ENCODE peak calls at places on chromosomes 2 and 18, in nine cellular contexts. One of them, this sample, is unnamed.

GRCh38 chr18:34695300-34695699 is 14.8 kb upstream of the DTNA start:
- DNase-seq in left lung: no peak
- DNase-seq in ovary: no peak
- DNase-seq in CD8-positive, alpha-beta T cell: no peak
- DNase-seq in stomach: no peak
- DNase-seq in esophagus squamous epithelium: no peak
- DNase-seq in H9: no peak
- DNase-seq in cardiac muscle cell: peak; percentile 19
- DNase-seq in IMR-90: no peak
- DNase-seq in this sample: no peak

GRCh38 chr2:23488584-23488983 is 103.6 kb downstream of the KLHL29 start:
- DNase-seq in CD8-positive, alpha-beta T cell: no peak
- DNase-seq in IMR-90: no peak
- DNase-seq in H9: no peak
- DNase-seq in left lung: no peak
- DNase-seq in stomach: no peak
- DNase-seq in cardiac muscle cell: no peak
- DNase-seq in ovary: no peak
- DNase-seq in esophagus squamous epithelium: no peak
- DNase-seq in this sample: no peak

GRCh38 chr2:26316041-26316440 is 29.9 kb upstream of the SELENOI start:
- DNase-seq in esophagus squamous epithelium: no peak
- DNase-seq in H9: no peak
- DNase-seq in ovary: no peak
- DNase-seq in CD8-positive, alpha-beta T cell: no peak
- DNase-seq in cardiac muscle cell: no peak
- DNase-seq in IMR-90: no peak
- DNase-seq in stomach: no peak
- DNase-seq in left lung: no peak
- DNase-seq in this sample: no peak

GRCh38 chr2:160464017-160464416 is 29.6 kb downstream of the RBMS1 start:
- DNase-seq in ovary: no peak
- DNase-seq in H9: no peak
- DNase-seq in stomach: no peak
- DNase-seq in cardiac muscle cell: no peak
- DNase-seq in left lung: no peak
- DNase-seq in IMR-90: no peak
- DNase-seq in CD8-positive, alpha-beta T cell: no peak
- DNase-seq in esophagus squamous epithelium: no peak
- DNase-seq in this sample: no peak

GRCh38 chr2:109529532-109530449 is 84.0 kb downstream of the SEPTIN10 start:
- DNase-seq in ovary: no peak
- DNase-seq in IMR-90: no peak
- DNase-seq in cardiac muscle cell: no peak
- DNase-seq in stomach: peak; percentile 23
- DNase-seq in CD8-positive, alpha-beta T cell: no peak
- DNase-seq in H9: peak; percentile 19
- DNase-seq in esophagus squamous epithelium: no peak
- DNase-seq in left lung: no peak
- DNase-seq in this sample: no peak

GRCh38 chr2:219507555-219508443 is 6.5 kb upstream of the ASIC4 start:
- DNase-seq in esophagus squamous epithelium: no peak
- DNase-seq in CD8-positive, alpha-beta T cell: no peak
- DNase-seq in ovary: no peak
- DNase-seq in stomach: no peak
- DNase-seq in IMR-90: no peak
- DNase-seq in cardiac muscle cell: no peak
- DNase-seq in H9: no peak
- DNase-seq in left lung: no peak
- DNase-seq in this sample: peak; percentile 78

GRCh38 chr2:69943000-69943840 is 18.2 kb downstream of the ASPRV1 start:
- DNase-seq in left lung: no peak
- DNase-seq in H9: no peak
- DNase-seq in ovary: no peak
- DNase-seq in IMR-90: no peak
- DNase-seq in stomach: no peak
- DNase-seq in esophagus squamous epithelium: no peak
- DNase-seq in cardiac muscle cell: no peak
- DNase-seq in CD8-positive, alpha-beta T cell: no peak
- DNase-seq in this sample: no peak

GRCh38 chr2:88253375-88253774 is 83.2 kb downstream of the THNSL2 start:
- DNase-seq in CD8-positive, alpha-beta T cell: no peak
- DNase-seq in IMR-90: no peak
- DNase-seq in esophagus squamous epithelium: no peak
- DNase-seq in ovary: no peak
- DNase-seq in H9: no peak
- DNase-seq in cardiac muscle cell: no peak
- DNase-seq in left lung: no peak
- DNase-seq in stomach: no peak
- DNase-seq in this sample: no peak

GRCh38 chr2:232204457-232204931 is 174.1 kb upstream of the ALPP start:
- DNase-seq in CD8-positive, alpha-beta T cell: no peak
- DNase-seq in H9: no peak
- DNase-seq in ovary: peak; percentile 79
- DNase-seq in left lung: no peak
- DNase-seq in stomach: peak; percentile 66
- DNase-seq in IMR-90: no peak
- DNase-seq in esophagus squamous epithelium: no peak
- DNase-seq in cardiac muscle cell: peak; percentile 85
- DNase-seq in this sample: no peak

GRCh38 chr2:237283136-237283928 is 130.6 kb downstream of the COL6A3 start:
- DNase-seq in left lung: no peak
- DNase-seq in stomach: no peak
- DNase-seq in cardiac muscle cell: no peak
- DNase-seq in H9: no peak
- DNase-seq in CD8-positive, alpha-beta T cell: no peak
- DNase-seq in ovary: no peak
- DNase-seq in IMR-90: peak; percentile 84
- DNase-seq in esophagus squamous epithelium: no peak
- DNase-seq in this sample: no peak

GRCh38 chr18:10123006-10123950 is 209.5 kb downstream of the VAPA start:
- DNase-seq in cardiac muscle cell: no peak
- DNase-seq in left lung: no peak
- DNase-seq in esophagus squamous epithelium: no peak
- DNase-seq in IMR-90: no peak
- DNase-seq in CD8-positive, alpha-beta T cell: no peak
- DNase-seq in ovary: no peak
- DNase-seq in H9: no peak
- DNase-seq in stomach: no peak
- DNase-seq in this sample: no peak

GRCh38 chr2:32780961-32781360 is 153.1 kb downstream of the TTC27 start:
- DNase-seq in CD8-positive, alpha-beta T cell: no peak
- DNase-seq in esophagus squamous epithelium: no peak
- DNase-seq in ovary: no peak
- DNase-seq in cardiac muscle cell: no peak
- DNase-seq in H9: no peak
- DNase-seq in left lung: no peak
- DNase-seq in stomach: no peak
- DNase-seq in IMR-90: no peak
- DNase-seq in this sample: no peak

GRCh38 chr2:128447538-128447885 is 128.8 kb upstream of the HS6ST1 start:
- DNase-seq in left lung: no peak
- DNase-seq in ovary: no peak
- DNase-seq in H9: peak; percentile 5
- DNase-seq in stomach: peak; percentile 7
- DNase-seq in IMR-90: no peak
- DNase-seq in esophagus squamous epithelium: no peak
- DNase-seq in CD8-positive, alpha-beta T cell: no peak
- DNase-seq in cardiac muscle cell: no peak
- DNase-seq in this sample: no peak

GRCh38 chr2:2673406-2673805 is 342.3 kb upstream of the MYT1L start:
- DNase-seq in CD8-positive, alpha-beta T cell: no peak
- DNase-seq in esophagus squamous epithelium: no peak
- DNase-seq in H9: no peak
- DNase-seq in ovary: no peak
- DNase-seq in stomach: no peak
- DNase-seq in cardiac muscle cell: no peak
- DNase-seq in IMR-90: no peak
- DNase-seq in left lung: no peak
- DNase-seq in this sample: no peak

GRCh38 chr18:74282359-74283254 is 9.2 kb downstream of the CYB5A start:
- DNase-seq in stomach: no peak
- DNase-seq in esophagus squamous epithelium: no peak
- DNase-seq in IMR-90: no peak
- DNase-seq in CD8-positive, alpha-beta T cell: no peak
- DNase-seq in left lung: no peak
- DNase-seq in H9: peak; percentile 62
- DNase-seq in ovary: no peak
- DNase-seq in cardiac muscle cell: no peak
- DNase-seq in this sample: peak; percentile 40

DNA sequence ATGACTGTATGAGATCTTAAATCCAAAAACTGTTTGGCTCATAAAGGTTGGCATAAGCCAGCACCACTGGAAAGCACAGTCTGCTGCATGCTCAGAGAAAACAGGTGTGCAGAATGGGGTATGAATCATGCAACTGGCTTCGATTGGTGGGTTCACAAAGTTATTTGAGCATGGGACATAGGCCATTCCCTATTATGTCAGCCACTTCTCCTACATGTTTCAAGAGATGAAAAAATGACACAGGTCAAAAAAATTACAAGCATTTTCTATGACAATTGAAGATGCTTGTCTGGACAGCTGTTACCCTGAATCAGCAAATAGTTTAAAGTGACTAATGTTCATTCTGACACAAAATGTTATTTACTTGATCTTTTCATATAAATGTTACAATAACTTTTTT is 351.7 kb downstream of the IRS1 start:
- DNase-seq in ovary: no peak
- DNase-seq in IMR-90: peak; percentile 52
- DNase-seq in H9: no peak
- DNase-seq in left lung: no peak
- DNase-seq in stomach: no peak
- DNase-seq in CD8-positive, alpha-beta T cell: no peak
- DNase-seq in cardiac muscle cell: no peak
- DNase-seq in esophagus squamous epithelium: no peak
- DNase-seq in this sample: no peak
- H3K4me1 ChIP-seq in ovary: no peaks in the 10 kb centered on the region
- H3K4me1 ChIP-seq in IMR-90: peaks cover 7% of the 10 kb centered on the region
- H3K4me1 ChIP-seq in H9: no peaks in the 10 kb centered on the region
- H3K4me1 ChIP-seq in left lung: no peaks in the 10 kb centered on the region
- H3K4me1 ChIP-seq in stomach: peaks cover 24% of the 10 kb centered on the region
- H3K4me1 ChIP-seq in CD8-positive, alpha-beta T cell: no peaks in the 10 kb centered on the region
- H3K4me1 ChIP-seq in cardiac muscle cell: peaks cover 8% of the 10 kb centered on the region
- H3K4me1 ChIP-seq in esophagus squamous epithelium: peaks cover 3% of the 10 kb centered on the region
- H3K4me1 ChIP-seq in this sample: no peaks in the 10 kb centered on the region

DNA sequence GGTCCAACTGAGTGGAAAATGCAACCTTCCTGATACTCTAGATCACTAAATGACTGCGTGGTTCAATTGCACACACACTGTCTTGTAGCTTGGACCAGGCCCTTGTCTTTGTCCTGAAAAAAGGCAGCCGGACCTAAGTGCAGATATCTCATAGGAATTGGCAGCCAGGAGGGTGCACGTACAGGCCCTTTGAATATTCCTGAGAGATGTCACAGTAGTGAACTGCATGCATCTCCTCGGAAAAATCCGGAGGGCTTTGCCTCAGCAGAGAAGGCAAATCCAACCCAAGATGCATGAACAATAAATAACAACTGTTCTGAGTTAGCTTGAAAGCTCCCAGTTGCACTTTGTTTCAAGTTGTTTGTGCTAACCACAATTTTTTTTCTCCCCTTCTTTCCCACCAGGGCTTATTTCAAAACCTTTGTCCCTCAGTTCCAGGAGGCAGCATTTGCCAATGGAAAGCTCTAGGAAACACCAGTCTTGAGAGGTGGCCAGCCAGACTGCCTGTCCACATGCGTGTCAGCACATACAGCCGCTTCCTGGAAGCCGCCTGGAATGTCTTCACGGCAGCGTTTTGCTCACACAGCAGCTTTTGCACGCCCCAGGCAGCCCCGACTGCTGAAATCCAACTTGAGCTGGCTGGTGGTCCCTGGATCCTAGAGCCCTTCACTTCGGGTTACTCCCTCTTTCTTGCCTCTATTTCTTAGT is 54.5 kb upstream of the FOSL2 start:
- DNase-seq in H9: no peak
- DNase-seq in cardiac muscle cell: peak; percentile 29
- DNase-seq in stomach: peak; percentile 76
- DNase-seq in IMR-90: peak; percentile 85
- DNase-seq in left lung: no peak
- DNase-seq in CD8-positive, alpha-beta T cell: no peak
- DNase-seq in esophagus squamous epithelium: no peak
- DNase-seq in ovary: peak; percentile 66
- DNase-seq in this sample: no peak
- H3K4me1 ChIP-seq in H9: no peaks in the 10 kb centered on the region
- H3K4me1 ChIP-seq in cardiac muscle cell: peaks cover 3% of the 10 kb centered on the region
- H3K4me1 ChIP-seq in stomach: peaks cover 67% of the 10 kb centered on the region
- H3K4me1 ChIP-seq in IMR-90: peaks cover 24% of the 10 kb centered on the region
- H3K4me1 ChIP-seq in left lung: peaks cover 9% of the 10 kb centered on the region
- H3K4me1 ChIP-seq in CD8-positive, alpha-beta T cell: no peaks in the 10 kb centered on the region
- H3K4me1 ChIP-seq in esophagus squamous epithelium: peaks cover 85% of the 10 kb centered on the region
- H3K4me1 ChIP-seq in ovary: peaks cover 21% of the 10 kb centered on the region
- H3K4me1 ChIP-seq in this sample: peaks cover 9% of the 10 kb centered on the region

GRCh38 chr2:148651972-148652371 is 7.4 kb downstream of the EPC2 start:
- DNase-seq in cardiac muscle cell: no peak
- DNase-seq in CD8-positive, alpha-beta T cell: no peak
- DNase-seq in H9: no peak
- DNase-seq in esophagus squamous epithelium: no peak
- DNase-seq in left lung: no peak
- DNase-seq in stomach: no peak
- DNase-seq in IMR-90: no peak
- DNase-seq in ovary: no peak
- DNase-seq in this sample: no peak
- H3K4me1 ChIP-seq in cardiac muscle cell: peaks cover 26% of the 10 kb centered on the region
- H3K4me1 ChIP-seq in CD8-positive, alpha-beta T cell: peaks cover 90% of the 10 kb centered on the region
- H3K4me1 ChIP-seq in H9: peaks cover 5% of the 10 kb centered on the region
- H3K4me1 ChIP-seq in esophagus squamous epithelium: peaks cover 61% of the 10 kb centered on the region
- H3K4me1 ChIP-seq in left lung: peaks cover 88% of the 10 kb centered on the region
- H3K4me1 ChIP-seq in stomach: peaks cover 84% of the 10 kb centered on the region
- H3K4me1 ChIP-seq in IMR-90: no peaks in the 10 kb centered on the region
- H3K4me1 ChIP-seq in ovary: peaks cover 14% of the 10 kb centered on the region
- H3K4me1 ChIP-seq in this sample: no peaks in the 10 kb centered on the region

GRCh38 chr18:11149441-11150270 is at the start of gene PIEZO2:
- DNase-seq in cardiac muscle cell: peak; percentile 85
- DNase-seq in H9: peak; percentile 88
- DNase-seq in IMR-90: peak; percentile 65
- DNase-seq in ovary: peak; percentile 44
- DNase-seq in esophagus squamous epithelium: no peak
- DNase-seq in stomach: peak; percentile 29
- DNase-seq in CD8-positive, alpha-beta T cell: no peak
- DNase-seq in left lung: peak; percentile 83
- DNase-seq in this sample: peak; percentile 56

GRCh38 chr18:11146947-11147345 is 2.4 kb downstream of the PIEZO2 start:
- DNase-seq in ovary: no peak
- DNase-seq in left lung: no peak
- DNase-seq in stomach: no peak
- DNase-seq in cardiac muscle cell: no peak
- DNase-seq in IMR-90: no peak
- DNase-seq in esophagus squamous epithelium: no peak
- DNase-seq in CD8-positive, alpha-beta T cell: no peak
- DNase-seq in H9: peak; percentile 33
- DNase-seq in this sample: no peak

GRCh38 chr18:11148655-11149440 is 521 bp downstream of the PIEZO2 start:
- DNase-seq in cardiac muscle cell: no peak
- DNase-seq in IMR-90: no peak
- DNase-seq in esophagus squamous epithelium: no peak
- DNase-seq in stomach: no peak
- DNase-seq in left lung: peak; percentile 75
- DNase-seq in ovary: no peak
- DNase-seq in H9: peak; percentile 36
- DNase-seq in CD8-positive, alpha-beta T cell: no peak
- DNase-seq in this sample: no peak

GRCh38 chr18:11147371-11147860 is 2.0 kb downstream of the PIEZO2 start:
- DNase-seq in CD8-positive, alpha-beta T cell: no peak
- DNase-seq in H9: peak; percentile 44
- DNase-seq in esophagus squamous epithelium: no peak
- DNase-seq in cardiac muscle cell: no peak
- DNase-seq in ovary: no peak
- DNase-seq in left lung: no peak
- DNase-seq in IMR-90: no peak
- DNase-seq in stomach: no peak
- DNase-seq in this sample: no peak

GRCh38 chr18:11147962-11148654 is 1.3 kb downstream of the PIEZO2 start:
- DNase-seq in esophagus squamous epithelium: no peak
- DNase-seq in stomach: no peak
- DNase-seq in cardiac muscle cell: no peak
- DNase-seq in IMR-90: no peak
- DNase-seq in H9: peak; percentile 35
- DNase-seq in ovary: no peak
- DNase-seq in left lung: no peak
- DNase-seq in CD8-positive, alpha-beta T cell: no peak
- DNase-seq in this sample: no peak
- H3K4me1 ChIP-seq in esophagus squamous epithelium: peaks cover 42% of the 10 kb centered on the region
- H3K4me1 ChIP-seq in stomach: peaks cover 20% of the 10 kb centered on the region
- H3K4me1 ChIP-seq in cardiac muscle cell: no peaks in the 10 kb centered on the region
- H3K4me1 ChIP-seq in IMR-90: peaks cover 5% of the 10 kb centered on the region
- H3K4me1 ChIP-seq in H9: peaks cover 16% of the 10 kb centered on the region
- H3K4me1 ChIP-seq in ovary: peaks cover 4% of the 10 kb centered on the region
- H3K4me1 ChIP-seq in left lung: peaks cover 27% of the 10 kb centered on the region
- H3K4me1 ChIP-seq in CD8-positive, alpha-beta T cell: no peaks in the 10 kb centered on the region
- H3K4me1 ChIP-seq in this sample: no peaks in the 10 kb centered on the region

This sample was measured in BE2C.